ENCODE peak calls at places on chromosomes 13 and 19, in nine cellular contexts. W, Q, Y, B, F, S, H, G and X are unnamed samples.

GRCh38 chr13:107770541-107770940 is 444.8 kb downstream of the LIG4 start:
- DNase-seq in B (no peak), S (no peak), Q (no peak), F (no peak), H (no peak), Y (peak; percentile 50), W (peak; percentile 24), G (no peak), X (no peak)

GRCh38 chr19:34096020-34096915 is 76.0 kb upstream of the LSM14A start:
- DNase-seq in S (peak; percentile 72), W (peak; percentile 83), Y (peak; percentile 80), B (peak; percentile 72), G (peak; percentile 47), Q (peak; percentile 65), H (peak; percentile 66), F (peak; percentile 67), X (peak; percentile 68)

GRCh38 chr13:105442941-105443340 is 1092.5 kb downstream of the EFNB2 start:
- DNase-seq in Q (peak; percentile 40), H (peak; percentile 87), Y (no peak), F (peak; percentile 72), G (no peak), S (peak; percentile 95), W (no peak), B (no peak), X (no peak)

GRCh38 chr19:45403272-45403671 is 1.6 kb downstream of the PPP1R13L start:
- DNase-seq in Q (no peak), B (no peak), W (no peak), S (no peak), G (no peak), H (no peak), Y (no peak), F (no peak), X (no peak)

GRCh38 chr19:13087295-13087694 is 15.4 kb downstream of the LYL1 start:
- DNase-seq in S (no peak), B (no peak), Y (no peak), W (no peak), H (no peak), G (no peak), F (no peak), Q (no peak), X (no peak)

GRCh38 chr19:58401825-58402433 is 6.5 kb downstream of the RNF225 start:
- DNase-seq in B (no peak), Y (no peak), W (no peak), F (no peak), Q (no peak), S (no peak), H (no peak), G (no peak), X (no peak)

GRCh38 chr19:46678110-46678732 is 17.2 kb upstream of the DACT3 start:
- DNase-seq in W (peak; percentile 89), F (no peak), S (peak; percentile 7), H (peak; percentile 36), Y (peak; percentile 46), Q (peak; percentile 33), B (peak; percentile 89), G (no peak), X (peak; percentile 78)

GRCh38 chr19:46639356-46640061 is 3.5 kb upstream of the GNG8 start:
- DNase-seq in Y (peak; percentile 86), S (no peak), Q (peak; percentile 81), F (peak; percentile 88), G (no peak), H (no peak), B (peak; percentile 94), W (peak; percentile 74), X (no peak)

GRCh38 chr13:91714726-91715334 is 316.4 kb downstream of the GPC5 start:
- DNase-seq in S (no peak), W (peak; percentile 33), Y (peak; percentile 4), B (peak; percentile 9), F (no peak), H (no peak), G (no peak), Q (no peak), X (no peak)

GRCh38 chr19:28485300-28485699 is 727.7 kb downstream of the UQCRFS1 start:
- DNase-seq in Y (no peak), H (no peak), F (peak; percentile 27), B (no peak), G (no peak), W (no peak), Q (no peak), S (no peak), X (no peak)

GRCh38 chr19:16386619-16387240 is 62.1 kb downstream of the KLF2 start:
- DNase-seq in Y (peak; percentile 61), S (peak; percentile 60), H (peak; percentile 27), F (peak; percentile 72), G (peak; percentile 56), B (peak; percentile 75), W (peak; percentile 73), Q (peak; percentile 74), X (peak; percentile 80)
- TF ChIP-seq EZH2phosphoT487 in Y (no peak), S (no peak), H (no peak), F (no peak), G (no peak), B (no peak), W (no peak), Q (no peak), X (no peak)

GRCh38 chr13:97249797-97250495 is 27.8 kb downstream of the MBNL2 start:
- DNase-seq in Y (no peak), B (no peak), G (no peak), F (no peak), W (no peak), Q (no peak), H (no peak), S (no peak), X (no peak)
- H3K27ac ChIP-seq in Y (no peak overlapping the region), B (peak overlapping the region; percentile 74), G (no peak overlapping the region), F (peak overlapping the region; percentile 50), W (no peak overlapping the region), Q (peak overlapping the region; percentile 17), H (peak overlapping the region; percentile 57), S (no peak overlapping the region), X (no peak overlapping the region)

GRCh38 chr19:2188708-2189385 is 25.1 kb downstream of the DOT1L start:
- DNase-seq in F (no peak), S (no peak), H (no peak), Y (no peak), Q (peak; percentile 88), G (no peak), W (no peak), B (no peak), X (no peak)
- H2AFZ ChIP-seq in F (no peak overlapping the region), S (no peak overlapping the region), H (no peak overlapping the region), Y (no peak overlapping the region), Q (no peak overlapping the region), G (no peak overlapping the region), W (no peak overlapping the region), B (no peak overlapping the region), X (no peak overlapping the region)

GRCh38 chr19:36058481-36059179 is 3.9 kb downstream of the WDR62 start:
- DNase-seq in G (no peak), Y (no peak), W (no peak), B (no peak), S (no peak), F (peak; percentile 49), H (no peak), Q (no peak), X (no peak)

GRCh38 chr19:36059180-36059910 is 4.6 kb downstream of the WDR62 start:
- DNase-seq in B (no peak), Y (no peak), G (no peak), Q (no peak), H (no peak), S (no peak), W (no peak), F (no peak), X (no peak)

GRCh38 chr19:36064829-36065228 is 10.1 kb downstream of the WDR62 start:
- DNase-seq in S (no peak), G (no peak), Q (no peak), W (no peak), F (no peak), B (no peak), Y (no peak), H (no peak), X (no peak)

GRCh38 chr19:36061367-36061766 is 6.7 kb downstream of the WDR62 start:
- DNase-seq in S (no peak), Y (no peak), Q (no peak), H (no peak), B (no peak), W (no peak), F (no peak), G (no peak), X (no peak)

GRCh38 chr19:36060430-36060829 is 5.7 kb downstream of the WDR62 start:
- DNase-seq in F (peak; percentile 67), G (peak; percentile 13), B (peak; percentile 61), Q (peak; percentile 70), W (peak; percentile 69), Y (peak; percentile 43), H (no peak), S (peak; percentile 42), X (peak; percentile 36)
- TF ChIP-seq EZH2phosphoT487 in F (no peak), G (no peak), B (no peak), Q (no peak), W (no peak), Y (no peak), H (no peak), S (no peak), X (no peak)

GRCh38 chr19:19594371-19594770 is 24.1 kb downstream of the PBX4 start:
- DNase-seq in B (no peak), Q (no peak), G (no peak), W (no peak), S (no peak), Y (no peak), H (no peak), F (no peak), X (no peak)

GRCh38 chr19:19588546-19588945 is 29.9 kb downstream of the PBX4 start:
- DNase-seq in S (peak; percentile 50), Y (no peak), B (no peak), G (no peak), W (no peak), H (no peak), F (no peak), Q (peak; percentile 68), X (no peak)

GRCh38 chr19:19587776-19588175 is 30.7 kb downstream of the PBX4 start:
- DNase-seq in H (no peak), S (no peak), Y (no peak), F (no peak), W (no peak), Q (no peak), B (no peak), G (no peak), X (no peak)

GRCh38 chr19:19592690-19593089 is 25.8 kb downstream of the PBX4 start:
- DNase-seq in Q (no peak), H (no peak), F (no peak), G (no peak), Y (no peak), W (no peak), B (no peak), S (no peak), X (no peak)

DNA sequence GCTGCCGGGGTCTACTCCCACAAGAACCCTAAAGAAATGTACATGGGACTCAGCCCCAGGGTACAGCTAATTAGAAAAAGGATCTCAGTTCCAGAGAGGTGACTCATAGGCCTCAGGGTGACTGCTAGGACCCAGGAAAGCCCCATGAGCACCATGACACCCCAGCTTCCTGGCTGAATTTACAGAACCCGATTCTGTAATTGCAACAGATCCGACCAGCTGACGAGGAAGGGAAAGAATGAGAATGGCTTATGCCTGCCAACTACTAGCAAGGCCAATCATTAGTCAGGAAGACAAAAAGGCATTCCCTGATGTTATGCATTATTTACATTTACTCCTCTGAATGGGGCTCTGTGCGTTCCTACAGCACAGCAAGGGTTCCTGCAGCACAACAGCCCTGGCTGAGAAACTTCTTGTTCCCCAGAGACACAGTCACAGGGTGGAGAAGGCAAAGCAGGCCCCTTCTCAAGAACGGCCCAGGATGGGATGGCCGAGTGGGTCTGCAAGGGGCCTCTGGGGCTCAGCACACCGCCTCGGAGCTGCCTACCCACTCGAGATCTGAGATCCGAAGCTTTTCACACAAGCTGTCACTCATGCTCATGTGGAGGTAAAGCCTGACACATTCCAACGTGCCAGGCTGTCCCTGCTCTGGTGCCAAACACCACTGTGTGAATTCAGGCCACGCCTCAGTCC is 27.2 kb downstream of the PBX4 start:
- DNase-seq in Q (peak; percentile 98), Y (peak; percentile 34), F (peak; percentile 75), G (no peak), S (peak; percentile 95), B (no peak), W (peak; percentile 51), H (no peak), X (no peak)
- H3K27ac ChIP-seq in Q (peak overlapping the region; percentile 90), Y (no peak overlapping the region), F (peak overlapping the region; percentile 75), G (no peak overlapping the region), S (peak overlapping the region; percentile 90), B (peak overlapping the region; percentile 18), W (peak overlapping the region; percentile 81), H (peak overlapping the region; percentile 22), X (no peak overlapping the region)